ENCODE peak calls at places on chromosomes 16 and 17, in eight cellular contexts. S is BE2C, H is HFF-Myc, R is coronary artery, C is lower leg skin, U is adrenal gland, K is neural crest cell, T is WTC11. W is an unnamed sample.

GRCh38 chr17:17027442-17028058 is 14.7 kb upstream of the MPRIP start:
- DNase-seq in U (no peak), C (no peak), S (no peak), T (no peak), K (no peak), H (no peak), R (no peak), W (no peak)

GRCh38 chr16:78257376-78257728 is 157.9 kb downstream of the WWOX start:
- DNase-seq in K (no peak), C (no peak), S (no peak), U (no peak), T (no peak), H (no peak), R (no peak), W (no peak)

GRCh38 chr16:49441366-49441780 is 67.8 kb downstream of the C16orf78 start:
- DNase-seq in H (no peak), S (peak; percentile 59), K (peak; percentile 31), T (peak; percentile 67), R (no peak), U (peak; percentile 22), C (no peak), W (no peak)

GRCh38 chr17:57086069-57086930 is 1.3 kb downstream of the AKAP1 start:
- DNase-seq in C (peak; percentile 38), R (no peak), K (peak; percentile 9), H (no peak), T (peak; percentile 36), U (peak; percentile 54), S (peak; percentile 21), W (no peak)

GRCh38 chr17:66865151-66865550 is 30.2 kb downstream of the CACNG5 start:
- DNase-seq in R (no peak), T (no peak), U (no peak), K (no peak), C (no peak), S (no peak), H (no peak), W (no peak)

GRCh38 chr16:54933281-54934150 is 2.9 kb downstream of the IRX5 start:
- DNase-seq in C (no peak), U (no peak), T (peak; percentile 33), K (peak; percentile 23), S (no peak), R (no peak), H (no peak), W (no peak)

GRCh38 chr16:6146874-6147425 is 1049.4 kb upstream of the EEF2KMT start:
- DNase-seq in T (no peak), S (no peak), C (no peak), H (no peak), R (no peak), U (no peak), K (no peak), W (no peak)

GRCh38 chr17:2872282-2872681 is 76.0 kb downstream of the RAP1GAP2 start:
- DNase-seq in S (no peak), U (no peak), T (no peak), R (no peak), C (no peak), K (no peak), H (no peak), W (no peak)

GRCh38 chr17:68789203-68789962 is 165.8 kb downstream of the ABCA8 start:
- DNase-seq in T (no peak), K (no peak), C (no peak), R (no peak), U (no peak), S (no peak), H (no peak), W (no peak)

GRCh38 chr17:68784431-68784830 is 170.8 kb downstream of the ABCA8 start:
- DNase-seq in C (no peak), T (no peak), U (no peak), K (no peak), S (no peak), R (no peak), H (no peak), W (no peak)

GRCh38 chr17:68783861-68784260 is 171.3 kb downstream of the ABCA8 start:
- DNase-seq in H (no peak), T (no peak), U (peak; percentile 45), C (no peak), K (peak; percentile 5), R (no peak), S (no peak), W (no peak)

GRCh38 chr17:68782829-68783228 is 172.4 kb downstream of the ABCA8 start:
- DNase-seq in C (peak; percentile 62), K (no peak), T (no peak), H (no peak), U (peak; percentile 48), R (no peak), S (no peak), W (no peak)

DNA sequence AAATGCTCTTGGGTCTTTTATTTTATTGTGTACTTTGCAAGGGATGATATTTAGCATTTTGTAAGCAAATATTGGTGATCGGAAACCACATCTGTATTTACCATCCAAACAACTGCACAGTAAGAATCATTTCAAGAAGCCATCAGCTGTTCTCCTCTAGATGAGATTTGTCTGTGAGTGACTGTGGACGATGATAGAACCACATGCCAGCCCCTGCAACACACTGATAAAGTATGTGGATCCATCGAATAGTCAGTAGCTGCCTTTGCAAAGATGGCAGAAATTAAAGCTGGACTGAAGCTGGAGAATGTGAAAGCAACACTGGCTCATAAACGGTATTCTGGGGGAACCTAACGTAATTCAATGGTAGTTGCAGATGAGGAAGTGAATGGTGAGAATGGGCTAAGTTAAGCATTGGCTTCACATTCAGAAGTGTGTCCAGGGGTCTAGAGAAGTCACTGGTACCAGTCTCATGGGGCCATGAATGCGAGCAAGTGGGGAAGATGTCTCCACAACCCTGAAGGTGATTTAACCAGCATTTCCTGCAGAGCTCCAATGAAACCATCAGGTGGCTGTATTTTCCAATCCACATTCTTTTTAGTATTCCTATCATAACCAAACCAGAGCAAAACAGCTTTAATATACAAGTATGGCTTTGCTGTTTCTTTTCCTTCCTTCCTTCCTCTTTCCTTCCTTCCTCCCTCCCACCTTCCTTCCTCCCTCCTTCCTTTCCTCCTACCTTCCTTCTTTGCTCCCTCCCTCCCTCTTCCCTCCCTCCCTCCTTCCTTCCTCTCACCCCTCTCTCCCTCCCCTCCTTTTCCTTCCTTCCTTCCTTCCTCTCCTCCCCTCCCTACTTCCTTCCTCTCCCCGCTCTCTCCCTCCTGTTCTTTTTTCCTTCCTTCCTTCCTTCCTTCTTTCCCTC is 169.4 kb downstream of the ABCA8 start:
- DNase-seq in R (no peak), U (no peak), T (no peak), H (no peak), C (no peak), S (no peak), K (no peak), W (no peak)
- TF ChIP-seq CTCF in R (no peak), U (no peak), T (no peak), H (peak; percentile 5), C (no peak), S (no peak), K (no peak), W (no peak)

DNA sequence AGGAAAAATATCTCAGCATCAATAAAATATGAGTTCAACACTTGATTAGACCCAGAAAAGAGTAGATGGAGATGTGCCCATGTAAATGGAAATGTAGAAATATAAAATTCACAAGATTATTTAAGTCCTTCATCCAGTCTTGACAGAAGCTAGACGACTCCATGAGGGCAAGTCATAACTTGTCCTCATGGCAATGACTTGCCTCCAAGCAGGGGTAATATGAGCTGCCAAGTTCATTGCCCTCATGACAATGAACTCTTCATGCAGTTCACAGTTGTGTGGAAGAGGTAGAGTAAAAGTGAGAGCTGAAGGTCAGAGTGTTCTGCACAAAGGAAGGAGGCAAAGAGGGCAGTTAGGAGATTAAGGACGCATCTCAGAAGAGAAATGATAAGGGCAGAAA is 22.3 kb downstream of the CDH11 start:
- DNase-seq in U (no peak), H (no peak), K (no peak), S (no peak), R (no peak), T (no peak), C (no peak), W (no peak)
- TF ChIP-seq CTCF in U (no peak), H (no peak), K (no peak), S (no peak), R (no peak), T (no peak), C (no peak), W (no peak)

GRCh38 chr17:80190716-80191115 is 20.9 kb downstream of the CARD14 start:
- DNase-seq in C (no peak), U (no peak), R (no peak), H (no peak), S (no peak), K (no peak), T (no peak), W (no peak)

GRCh38 chr17:80191720-80192265 is 22.0 kb downstream of the CARD14 start:
- DNase-seq in C (peak; percentile 29), U (no peak), S (no peak), T (no peak), K (no peak), H (no peak), R (no peak), W (no peak)

GRCh38 chr17:80189611-80190010 is 19.8 kb downstream of the CARD14 start:
- DNase-seq in U (no peak), T (no peak), C (no peak), H (no peak), R (no peak), K (no peak), S (no peak), W (no peak)

GRCh38 chr17:80192268-80192667 is 22.4 kb downstream of the CARD14 start:
- DNase-seq in C (peak; percentile 60), T (no peak), H (no peak), U (no peak), K (peak; percentile 28), S (no peak), R (no peak), W (no peak)

DNA sequence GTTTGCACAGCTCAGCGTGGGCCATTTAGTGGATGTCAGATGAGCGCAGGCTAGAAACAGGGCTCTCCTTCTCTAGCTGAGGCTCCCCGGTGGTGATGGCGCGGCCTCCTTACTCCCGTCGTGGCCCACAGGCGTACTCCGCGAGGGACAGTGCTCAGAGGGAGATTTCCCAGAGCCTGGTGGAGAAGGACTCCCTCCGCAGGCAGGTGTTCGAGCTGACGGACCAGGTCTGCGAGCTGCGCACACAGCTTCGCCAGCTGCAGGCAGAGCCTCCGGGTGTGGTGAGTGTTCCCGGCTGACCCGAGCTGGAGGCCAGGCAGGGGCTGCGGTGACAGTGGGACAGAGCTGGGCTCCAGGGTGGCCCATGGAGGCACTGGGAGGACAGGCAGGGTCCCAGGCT is 21.4 kb downstream of the CARD14 start:
- DNase-seq in K (no peak), T (peak; percentile 68), C (no peak), U (no peak), R (no peak), H (no peak), S (no peak), W (no peak)
- TF ChIP-seq CTCF in K (no peak), T (no peak), C (no peak), U (no peak), R (no peak), H (no peak), S (no peak), W (no peak)

GRCh38 chr16:68071547-68071901 is 13.6 kb upstream of the NFATC3 start:
- DNase-seq in K (no peak), U (no peak), T (no peak), H (no peak), R (no peak), S (no peak), C (no peak), W (no peak)

GRCh38 chr16:68070811-68071546 is 14.2 kb upstream of the NFATC3 start:
- DNase-seq in C (no peak), U (no peak), H (no peak), R (no peak), S (no peak), K (no peak), T (no peak), W (no peak)

GRCh38 chr16:68070249-68070725 is 14.9 kb upstream of the NFATC3 start:
- DNase-seq in H (no peak), T (no peak), K (no peak), R (no peak), C (no peak), S (no peak), U (no peak), W (no peak)

GRCh38 chr16:68073902-68074760 is 11.0 kb upstream of the NFATC3 start:
- DNase-seq in R (no peak), U (no peak), C (no peak), H (no peak), K (no peak), T (no peak), S (no peak), W (no peak)

GRCh38 chr16:68072038-68072695 is 13.0 kb upstream of the NFATC3 start:
- DNase-seq in U (peak; percentile 84), H (no peak), T (no peak), S (no peak), C (peak; percentile 71), K (no peak), R (no peak), W (no peak)
- TF ChIP-seq CTCF in U (no peak), H (no peak), T (no peak), S (no peak), C (no peak), K (no peak), R (no peak), W (no peak)

W was measured in CD14-positive monocyte.